ENCODE peak calls at places on chromosome 10, in eight cellular contexts. I is COR-L47; G is substantia nigra; B is D721Med; P is astrocyte of the spinal cord; D is SW480; X is A673; C is activated CD4-positive, alpha-beta T cell treated with anti-CD3 and anti-CD28 coated beads for 36 hours. H is an unnamed sample.

GRCh38 chr10:25157650-25158049 is 17.2 kb upstream of the GPR158 start:
- DNase-seq in I (no peak), G (no peak), B (no peak), P (no peak), D (no peak), X (no peak), C (no peak), H (no peak)

GRCh38 chr10:5565671-5566581 is 41.2 kb downstream of the CALML3 start:
- DNase-seq in I (no peak), G (no peak), B (no peak), P (no peak), D (no peak), X (no peak), C (no peak), H (peak)

GRCh38 chr10:96222441-96222840 is 48.9 kb downstream of the BLNK start:
- DNase-seq in I (no peak), G (no peak), B (no peak), P (no peak), D (no peak), X (no peak), C (no peak), H (no peak)

GRCh38 chr10:90642136-90642535 is 215.7 kb downstream of the HTR7 start:
- DNase-seq in I (no peak), G (no peak), B (no peak), P (peak), D (no peak), X (no peak), C (no peak), H (no peak)

GRCh38 chr10:70993051-70993450 is 104.7 kb upstream of the PCBD1 start:
- DNase-seq in I (no peak), G (no peak), B (no peak), P (no peak), D (no peak), X (no peak), C (no peak), H (no peak)

GRCh38 chr10:103696411-103697145 is 158.8 kb downstream of the SH3PXD2A start:
- DNase-seq in I (no peak), G (no peak), B (no peak), P (peak), D (peak), X (peak), C (peak), H (peak)

GRCh38 chr10:108244443-108245228 is 1080.1 kb upstream of the SORCS1 start:
- DNase-seq in I (no peak), G (no peak), B (no peak), P (no peak), D (no peak), X (no peak), C (no peak), H (no peak)

GRCh38 chr10:128173383-128173782 is 47.2 kb upstream of the MKI67 start:
- DNase-seq in I (no peak), G (no peak), B (no peak), P (no peak), D (peak), X (no peak), C (no peak), H (no peak)

GRCh38 chr10:68103237-68103866 is 5.9 kb upstream of the MYPN start:
- DNase-seq in I (no peak), G (no peak), B (no peak), P (peak), D (no peak), X (no peak), C (no peak), H (no peak)

GRCh38 chr10:120824864-120825263 is 26.3 kb upstream of the WDR11 start:
- DNase-seq in I (no peak), G (no peak), B (no peak), P (peak), D (peak), X (peak), C (peak), H (peak)

GRCh38 chr10:78830062-78830974 is 238.4 kb upstream of the ZMIZ1 start:
- DNase-seq in I (no peak), G (no peak), B (no peak), P (peak), D (no peak), X (no peak), C (no peak), H (no peak)

GRCh38 chr10:11746883-11747539 is 4.8 kb downstream of the ECHDC3 start:
- DNase-seq in I (no peak), G (no peak), B (no peak), P (no peak), D (no peak), X (no peak), C (no peak), H (no peak)

GRCh38 chr10:119691726-119692125 is 34.1 kb upstream of the INPP5F start:
- DNase-seq in I (no peak), G (no peak), B (no peak), P (no peak), D (no peak), X (no peak), C (no peak), H (peak)

GRCh38 chr10:47449979-47450378 is 33.9 kb downstream of the ANXA8 start:
- DNase-seq in I (no peak), G (no peak), B (no peak), P (no peak), D (no peak), X (no peak), C (no peak), H (no peak)

GRCh38 chr10:42556931-42557330 is 81.4 kb downstream of the ZNF33B start:
- DNase-seq in I (no peak), G (no peak), B (no peak), P (no peak), D (no peak), X (no peak), C (no peak), H (no peak)

GRCh38 chr10:85643171-85643838 is 723.3 kb downstream of the GRID1 start:
- DNase-seq in I (no peak), G (no peak), B (no peak), P (peak), D (peak), X (no peak), C (no peak), H (no peak)

GRCh38 chr10:97550336-97551149 is 22.0 kb upstream of the ANKRD2 start:
- DNase-seq in I (no peak), G (no peak), B (no peak), P (no peak), D (no peak), X (no peak), C (no peak), H (no peak)

GRCh38 chr10:69457771-69458237 is 6.5 kb downstream of the TSPAN15 start:
- DNase-seq in I (no peak), G (no peak), B (peak), P (no peak), D (no peak), X (no peak), C (no peak), H (peak)

H was measured in NCI-H82.